ENCODE peak calls at places on chromosomes 5 and 9, in eight cellular contexts. T is OCI-LY7, E is IMR-90, M is RWPE1, D is fibroblast of lung, J is pancreas, O is psoas muscle, I is H9. F is an unnamed sample.

GRCh38 chr9:38687389-38687842 is 32.5 kb downstream of the FAM240B start:
- DNase-seq in T (no peak), I (peak; percentile 72), M (peak; percentile 85), E (no peak), O (no peak), D (peak; percentile 32), J (peak; percentile 64), F (peak; percentile 78)

GRCh38 chr5:68460147-68460760 is 244.7 kb downstream of the PIK3R1 start:
- DNase-seq in D (peak; percentile 59), E (peak; percentile 70), M (peak; percentile 55), J (no peak), O (no peak), I (no peak), T (peak; percentile 68), F (no peak)

GRCh38 chr9:106404137-106404536 is 458.8 kb upstream of the ZNF462 start:
- DNase-seq in E (no peak), I (no peak), J (no peak), T (no peak), D (no peak), M (no peak), O (no peak), F (no peak)

GRCh38 chr9:120388000-120388855 is 191.7 kb downstream of the CDK5RAP2 start:
- DNase-seq in D (no peak), J (no peak), M (no peak), T (no peak), O (peak; percentile 61), E (no peak), I (no peak), F (no peak)

GRCh38 chr5:132474131-132474723 is 16.3 kb downstream of the IRF1 start:
- DNase-seq in O (no peak), T (no peak), J (no peak), M (no peak), I (no peak), D (no peak), E (no peak), F (peak; percentile 36)

GRCh38 chr5:40733439-40733838 is 22.3 kb downstream of the TTC33 start:
- DNase-seq in O (no peak), T (no peak), E (no peak), M (no peak), I (no peak), D (no peak), J (no peak), F (no peak)

GRCh38 chr5:151676719-151677118 is 10.0 kb downstream of the SPARC start:
- DNase-seq in O (no peak), M (no peak), D (peak; percentile 66), I (no peak), E (no peak), J (no peak), T (no peak), F (no peak)

GRCh38 chr9:109451311-109452025 is 46.6 kb downstream of the PTPN3 start:
- DNase-seq in I (peak; percentile 61), J (no peak), O (no peak), D (no peak), T (no peak), E (no peak), M (no peak), F (no peak)

GRCh38 chr5:33167541-33167940 is 273.2 kb upstream of the TARS1 start:
- DNase-seq in J (no peak), I (no peak), E (no peak), T (no peak), D (peak; percentile 55), M (no peak), O (no peak), F (no peak)

GRCh38 chr5:116315531-116315930 is 230.7 kb downstream of the COMMD10 start:
- DNase-seq in O (no peak), T (no peak), I (no peak), J (no peak), M (no peak), E (no peak), D (no peak), F (no peak)

GRCh38 chr9:87206064-87206661 is 258.9 kb upstream of the GAS1 start:
- DNase-seq in I (no peak), O (no peak), J (no peak), T (no peak), D (peak; percentile 89), M (peak; percentile 12), E (peak; percentile 85), F (no peak)

GRCh38 chr9:115169003-115169402 is 51.0 kb upstream of the TNC start:
- DNase-seq in T (no peak), J (no peak), M (no peak), E (no peak), I (no peak), D (no peak), O (no peak), F (no peak)

GRCh38 chr5:177370488-177371119 is 12.9 kb downstream of the RGS14 start:
- DNase-seq in M (peak; percentile 96), D (peak; percentile 86), J (peak; percentile 90), O (peak; percentile 94), E (peak; percentile 82), T (peak; percentile 87), I (peak; percentile 99), F (peak; percentile 48)

GRCh38 chr9:114953917-114954316 is 23.5 kb upstream of the TNFSF8 start:
- DNase-seq in M (peak; percentile 74), E (peak; percentile 84), O (no peak), D (peak; percentile 81), I (no peak), T (no peak), J (peak; percentile 18), F (no peak)

GRCh38 chr5:135217669-135218485 is 181.2 kb downstream of the MACROH2A1 start:
- DNase-seq in T (no peak), D (no peak), O (no peak), I (peak; percentile 36), E (no peak), M (no peak), J (no peak), F (no peak)
- TF ChIP-seq CTCF in T (peak; percentile 56), D (no peak), O (no peak), I (peak; percentile 61), E (no peak), M (no peak), J (no peak), F (no peak)

GRCh38 chr9:72817413-72817812 is 135.4 kb downstream of the ALDH1A1 start:
- DNase-seq in E (no peak), J (no peak), M (no peak), T (no peak), O (no peak), I (no peak), D (no peak), F (no peak)

GRCh38 chr9:72814083-72814482 is 138.8 kb downstream of the ALDH1A1 start:
- DNase-seq in J (no peak), E (no peak), I (no peak), M (no peak), O (no peak), D (no peak), T (no peak), F (no peak)

GRCh38 chr9:72812622-72813111 is 140.2 kb downstream of the ALDH1A1 start:
- DNase-seq in E (no peak), M (no peak), O (no peak), D (no peak), I (no peak), T (no peak), J (no peak), F (no peak)

GRCh38 chr9:72816666-72817065 is 136.2 kb downstream of the ALDH1A1 start:
- DNase-seq in M (no peak), I (no peak), T (no peak), O (no peak), D (no peak), J (no peak), E (no peak), F (no peak)

DNA sequence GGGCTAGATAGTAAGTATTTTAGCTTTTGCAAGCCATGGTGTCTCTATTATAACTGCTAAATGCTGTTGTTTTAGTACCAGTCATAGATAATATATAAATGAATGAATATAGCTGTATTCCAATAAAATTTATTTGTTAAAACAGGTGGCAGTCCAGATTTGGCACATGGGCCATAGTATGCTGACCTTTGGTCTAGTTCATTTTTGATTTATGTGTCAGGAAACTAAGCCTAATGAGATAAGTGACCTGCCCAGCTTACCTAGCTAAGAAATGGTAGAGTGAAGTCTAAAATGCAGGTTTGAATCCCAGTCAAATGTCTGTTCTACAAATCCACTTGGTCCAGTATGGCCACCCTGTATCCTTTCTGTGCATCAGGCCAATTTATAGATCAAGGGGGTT is 139.3 kb downstream of the ALDH1A1 start:
- DNase-seq in T (no peak), J (no peak), E (no peak), M (no peak), O (no peak), D (no peak), I (no peak), F (no peak)
- H3K27ac ChIP-seq in T (no peak overlapping the region), J (no peak overlapping the region), E (no peak overlapping the region), M (no peak overlapping the region), O (no peak overlapping the region), D (no peak overlapping the region), I (no peak overlapping the region), F (peak overlapping the region; percentile 69)

GRCh38 chr9:35659340-35659739 is 1.2 kb downstream of the CCDC107 start:
- DNase-seq in O (no peak), J (no peak), T (no peak), I (no peak), D (peak; percentile 54), M (no peak), E (peak; percentile 49), F (peak; percentile 43)

GRCh38 chr9:35662437-35662836 is 2.6 kb downstream of the ARHGEF39 start:
- DNase-seq in J (no peak), E (no peak), I (no peak), T (no peak), O (no peak), D (no peak), M (no peak), F (no peak)

GRCh38 chr9:35661756-35662350 is 3.1 kb downstream of the ARHGEF39 start:
- DNase-seq in M (no peak), T (no peak), O (no peak), D (no peak), E (no peak), J (no peak), I (no peak), F (peak; percentile 48)

GRCh38 chr9:35658894-35659220 is 765 bp downstream of the CCDC107 start:
- DNase-seq in M (no peak), J (no peak), O (peak; percentile 76), T (no peak), D (peak; percentile 70), E (peak; percentile 70), I (no peak), F (peak; percentile 63)

DNA sequence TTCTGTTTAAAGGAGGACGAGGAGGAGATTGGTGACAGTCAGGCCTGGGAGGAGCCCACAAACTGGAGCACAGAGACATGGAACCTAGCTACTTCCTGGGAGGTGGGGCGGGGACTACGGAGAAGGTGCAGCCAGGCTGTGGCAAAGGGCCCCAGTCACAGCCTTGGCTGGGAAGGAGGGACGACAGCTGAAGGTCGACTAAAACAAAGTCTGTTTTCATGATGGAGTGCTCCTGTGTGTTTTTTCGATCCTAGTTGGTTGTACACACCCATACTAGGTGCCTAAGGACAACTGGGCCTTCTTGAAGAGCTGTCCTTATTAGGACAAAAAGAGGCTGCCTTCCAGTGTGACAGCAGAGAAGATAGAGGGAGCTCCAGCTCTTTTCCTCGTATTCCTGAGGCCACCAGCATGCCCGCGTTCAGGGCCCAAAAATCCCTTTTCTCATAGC is 2.9 kb downstream of the CCDC107 start:
- DNase-seq in M (no peak), I (no peak), O (no peak), T (no peak), D (no peak), J (no peak), E (peak; percentile 62), F (peak; percentile 75)
- TF ChIP-seq CTCF in M (peak; percentile 54), I (peak; percentile 59), O (peak; percentile 50), T (peak; percentile 61), D (peak; percentile 70), J (peak; percentile 24), E (peak; percentile 62), F (peak; percentile 61)

GRCh38 chr9:7148243-7148765 is 390.5 kb downstream of the KDM4C start:
- DNase-seq in J (no peak), O (no peak), I (no peak), T (no peak), M (no peak), D (no peak), E (no peak), F (no peak)
- H3K27ac ChIP-seq in J (no peak overlapping the region), O (peak overlapping the region; percentile 90), I (no peak overlapping the region), T (no peak overlapping the region), M (no peak overlapping the region), D (no peak overlapping the region), E (no peak overlapping the region), F (no peak overlapping the region)